ENCODE peak calls at places on chromosomes 4 and X, in six cellular contexts. O is stromal cell of bone marrow; G is NCI-H510A; T is CD8-positive, alpha-beta memory T cell; Y is endothelial cell; R is NCI-H524. I is an unnamed sample.

GRCh38 chr4:159401791-159402380 is 299.0 kb downstream of the RAPGEF2 start:
- DNase-seq in G (no peak), T (no peak), Y (no peak), O (no peak), R (no peak), I (no peak)

GRCh38 chr4:68152411-68152810 is 22.7 kb upstream of the TMPRSS11F start:
- DNase-seq in T (no peak), O (no peak), G (no peak), Y (no peak), R (no peak), I (no peak)

GRCh38 chrX:31130457-31131215 is 58.8 kb upstream of the FTHL17 start:
- DNase-seq in G (no peak), O (peak), T (no peak), Y (no peak), R (no peak), I (peak)

GRCh38 chrX:108148524-108148923 is 56.9 kb downstream of the ATG4A start:
- DNase-seq in G (no peak), T (no peak), R (no peak), O (no peak), Y (no peak), I (no peak)

GRCh38 chrX:145820825-145821224 is 3.2 kb downstream of the SLITRK2 start:
- DNase-seq in T (no peak), Y (no peak), R (no peak), O (no peak), G (no peak), I (no peak)

GRCh38 chr4:37483610-37484009 is 202.6 kb downstream of the RELL1 start:
- DNase-seq in R (no peak), O (no peak), T (no peak), Y (no peak), G (no peak), I (no peak)

GRCh38 chr4:35315419-35315818 is 928.9 kb downstream of the ARAP2 start:
- DNase-seq in Y (no peak), T (no peak), O (no peak), G (no peak), R (no peak), I (no peak)

GRCh38 chrX:70672326-70672725 is 227.7 kb downstream of the DLG3 start:
- DNase-seq in R (no peak), Y (no peak), T (no peak), G (no peak), O (no peak), I (no peak)

GRCh38 chrX:23003121-23003520 is 3.4 kb downstream of the DDX53 start:
- DNase-seq in O (no peak), Y (no peak), R (no peak), T (no peak), G (no peak), I (no peak)

GRCh38 chr4:154506253-154506652 is 14.7 kb upstream of the DCHS2 start:
- DNase-seq in O (peak), T (no peak), Y (no peak), R (no peak), G (no peak), I (peak)

GRCh38 chr4:184732126-184732525 is 1.8 kb downstream of the CENPU start:
- DNase-seq in O (no peak), R (peak), Y (no peak), T (no peak), G (peak), I (no peak)

GRCh38 chr4:82360298-82361177 is 13.3 kb downstream of the HNRNPD start:
- DNase-seq in T (no peak), R (no peak), Y (peak), G (no peak), O (no peak), I (peak)

GRCh38 chrX:13373807-13374187 is 53.9 kb upstream of the ATXN3L start:
- DNase-seq in Y (no peak), R (no peak), T (no peak), G (no peak), O (peak), I (no peak)

GRCh38 chr4:2438822-2439718 is 20.3 kb downstream of the CFAP99 start:
- DNase-seq in T (no peak), O (no peak), Y (no peak), G (no peak), R (no peak), I (no peak)

GRCh38 chr4:105280338-105280809 is 133.7 kb downstream of the TET2 start:
- DNase-seq in T (no peak), R (no peak), G (no peak), O (peak), Y (no peak), I (peak)

GRCh38 chrX:17732138-17732783 is 5.0 kb upstream of the SCML1 start:
- DNase-seq in O (peak), Y (no peak), R (no peak), G (no peak), T (no peak), I (no peak)

GRCh38 chr4:25621027-25621930 is 34.4 kb upstream of the SLC34A2 start:
- DNase-seq in R (no peak), O (no peak), G (no peak), T (no peak), Y (no peak), I (peak)

GRCh38 chr4:66640216-66640615 is 905.1 kb downstream of the CENPC start:
- DNase-seq in Y (no peak), G (no peak), R (no peak), O (no peak), T (no peak), I (no peak)

GRCh38 chr4:95267081-95267480 is 281.7 kb downstream of the UNC5C start:
- DNase-seq in G (no peak), O (no peak), Y (no peak), T (no peak), R (no peak), I (peak)

GRCh38 chr4:15659768-15660394 is 4.7 kb upstream of the FBXL5 start:
- DNase-seq in G (no peak), T (no peak), O (peak), Y (no peak), R (no peak), I (no peak)

GRCh38 chr4:147096667-147097604 is 151.3 kb upstream of the TTC29 start:
- DNase-seq in O (peak), R (no peak), T (no peak), Y (no peak), G (no peak), I (no peak)

GRCh38 chr4:70269674-70270073 is 27.3 kb downstream of the CSN3 start:
- DNase-seq in Y (no peak), G (no peak), T (no peak), O (no peak), R (no peak), I (no peak)

GRCh38 chrX:56233682-56234081 is 1.5 kb downstream of the KLF8 start:
- DNase-seq in T (no peak), O (peak), R (no peak), G (no peak), Y (peak), I (no peak)

GRCh38 chr4:108965031-108965430 is 202.2 kb upstream of the ETNPPL start:
- DNase-seq in Y (no peak), O (no peak), R (no peak), G (no peak), T (no peak), I (peak)

GRCh38 chrX:30865020-30865419 is 24.0 kb downstream of the TAB3 start:
- DNase-seq in G (no peak), R (no peak), Y (no peak), O (no peak), T (no peak), I (no peak)

GRCh38 chrX:31356501-31357263 is 284.8 kb upstream of the FTHL17 start:
- DNase-seq in G (no peak), T (no peak), Y (no peak), R (no peak), O (no peak), I (peak)

GRCh38 chrX:9534686-9535085 is 69.8 kb downstream of the TBL1X start:
- DNase-seq in O (peak), R (no peak), G (no peak), Y (no peak), T (no peak), I (peak)

GRCh38 chrX:21943460-21944135 is 3.1 kb downstream of the SMS start:
- DNase-seq in O (peak), G (no peak), Y (no peak), T (no peak), R (no peak), I (no peak)

GRCh38 chrX:150774798-150775568 is 81.8 kb downstream of the MTMR1 start:
- DNase-seq in Y (no peak), O (no peak), R (no peak), G (no peak), T (no peak), I (no peak)

GRCh38 chrX:96569034-96569433 is 115.6 kb upstream of the DIAPH2 start:
- DNase-seq in R (no peak), T (no peak), G (no peak), O (no peak), Y (no peak), I (no peak)

GRCh38 chr4:5812506-5813229 is 80.2 kb downstream of the CRMP1 start:
- DNase-seq in R (peak), Y (peak), G (peak), O (peak), T (no peak), I (peak)

GRCh38 chrX:72358313-72358712 is 52.6 kb upstream of the CITED1 start:
- DNase-seq in G (no peak), T (no peak), R (no peak), O (no peak), Y (no peak), I (no peak)

GRCh38 chr4:33104190-33104773 is 2384.1 kb downstream of the PCDH7 start:
- DNase-seq in T (no peak), Y (no peak), O (no peak), R (no peak), G (no peak), I (no peak)

GRCh38 chr4:139453041-139453370 is 915 bp upstream of the RAB33B start:
- DNase-seq in Y (no peak), R (peak), G (peak), O (peak), T (peak), I (no peak)

GRCh38 chr4:42733380-42733779 is 76.5 kb upstream of the ATP8A1 start:
- DNase-seq in Y (no peak), G (no peak), T (no peak), R (no peak), O (no peak), I (no peak)

GRCh38 chr4:76016383-76016782 is 6.9 kb downstream of the CXCL10 start:
- DNase-seq in R (no peak), T (no peak), G (peak), Y (no peak), O (no peak), I (no peak)

I was measured in SJCRH30.